ENCODE peak calls at places on chromosomes 6 and 20, in six cellular contexts. One of them, this sample, is unnamed.

GRCh38 chr6:156060013-156060412 is 604.4 kb upstream of the NOX3 start:
- DNase-seq in transverse colon: no peak
- DNase-seq in fibroblast of the aortic adventitia: no peak
- DNase-seq in activated CD8-positive, alpha-beta memory T cell treated with anti-CD3 and anti-CD28 coated beads for 1 hour: no peak
- DNase-seq in NCI-H460: no peak
- DNase-seq in left ventricle myocardium superior: no peak
- DNase-seq in this sample: no peak

GRCh38 chr6:80503660-80504059 is 397.2 kb downstream of the BCKDHB start:
- DNase-seq in transverse colon: no peak
- DNase-seq in fibroblast of the aortic adventitia: no peak
- DNase-seq in activated CD8-positive, alpha-beta memory T cell treated with anti-CD3 and anti-CD28 coated beads for 1 hour: no peak
- DNase-seq in NCI-H460: no peak
- DNase-seq in left ventricle myocardium superior: no peak
- DNase-seq in this sample: no peak

GRCh38 chr6:26390504-26390903 is 7.6 kb downstream of the BTN2A2 start:
- DNase-seq in transverse colon: no peak
- DNase-seq in fibroblast of the aortic adventitia: no peak
- DNase-seq in activated CD8-positive, alpha-beta memory T cell treated with anti-CD3 and anti-CD28 coated beads for 1 hour: no peak
- DNase-seq in NCI-H460: no peak
- DNase-seq in left ventricle myocardium superior: no peak
- DNase-seq in this sample: no peak

GRCh38 chr20:48102821-48103635 is 317.7 kb upstream of the SULF2 start:
- DNase-seq in transverse colon: no peak
- DNase-seq in fibroblast of the aortic adventitia: peak; percentile 8
- DNase-seq in activated CD8-positive, alpha-beta memory T cell treated with anti-CD3 and anti-CD28 coated beads for 1 hour: no peak
- DNase-seq in NCI-H460: no peak
- DNase-seq in left ventricle myocardium superior: no peak
- DNase-seq in this sample: no peak

GRCh38 chr6:168180548-168181011 is 101.6 kb upstream of the FRMD1 start:
- DNase-seq in transverse colon: no peak
- DNase-seq in fibroblast of the aortic adventitia: no peak
- DNase-seq in activated CD8-positive, alpha-beta memory T cell treated with anti-CD3 and anti-CD28 coated beads for 1 hour: no peak
- DNase-seq in NCI-H460: no peak
- DNase-seq in left ventricle myocardium superior: no peak
- DNase-seq in this sample: peak; percentile 11

GRCh38 chr6:39812853-39813533 is 20.8 kb downstream of the DAAM2 start:
- DNase-seq in transverse colon: no peak
- DNase-seq in fibroblast of the aortic adventitia: peak; percentile 83
- DNase-seq in activated CD8-positive, alpha-beta memory T cell treated with anti-CD3 and anti-CD28 coated beads for 1 hour: no peak
- DNase-seq in NCI-H460: no peak
- DNase-seq in left ventricle myocardium superior: no peak
- DNase-seq in this sample: no peak

GRCh38 chr6:45898941-45899682 is 116.5 kb downstream of the CLIC5 start:
- DNase-seq in transverse colon: no peak
- DNase-seq in fibroblast of the aortic adventitia: no peak
- DNase-seq in activated CD8-positive, alpha-beta memory T cell treated with anti-CD3 and anti-CD28 coated beads for 1 hour: no peak
- DNase-seq in NCI-H460: no peak
- DNase-seq in left ventricle myocardium superior: no peak
- DNase-seq in this sample: no peak

GRCh38 chr6:45727228-45727627 is 288.4 kb downstream of the CLIC5 start:
- DNase-seq in transverse colon: no peak
- DNase-seq in fibroblast of the aortic adventitia: peak; percentile 53
- DNase-seq in activated CD8-positive, alpha-beta memory T cell treated with anti-CD3 and anti-CD28 coated beads for 1 hour: no peak
- DNase-seq in NCI-H460: no peak
- DNase-seq in left ventricle myocardium superior: peak; percentile 39
- DNase-seq in this sample: no peak

GRCh38 chr6:33160728-33161323 is 31.4 kb downstream of the COL11A2 start:
- DNase-seq in transverse colon: peak; percentile 78
- DNase-seq in fibroblast of the aortic adventitia: peak; percentile 97
- DNase-seq in activated CD8-positive, alpha-beta memory T cell treated with anti-CD3 and anti-CD28 coated beads for 1 hour: no peak
- DNase-seq in NCI-H460: no peak
- DNase-seq in left ventricle myocardium superior: peak; percentile 47
- DNase-seq in this sample: no peak

GRCh38 chr6:3929281-3929798 is 80.2 kb downstream of the FAM50B start:
- DNase-seq in transverse colon: no peak
- DNase-seq in fibroblast of the aortic adventitia: peak; percentile 99
- DNase-seq in activated CD8-positive, alpha-beta memory T cell treated with anti-CD3 and anti-CD28 coated beads for 1 hour: no peak
- DNase-seq in NCI-H460: no peak
- DNase-seq in left ventricle myocardium superior: peak; percentile 49
- DNase-seq in this sample: no peak

GRCh38 chr20:25508083-25508770 is 77.1 kb downstream of the NINL start:
- DNase-seq in transverse colon: peak; percentile 20
- DNase-seq in fibroblast of the aortic adventitia: peak; percentile 80
- DNase-seq in activated CD8-positive, alpha-beta memory T cell treated with anti-CD3 and anti-CD28 coated beads for 1 hour: no peak
- DNase-seq in NCI-H460: peak; percentile 46
- DNase-seq in left ventricle myocardium superior: no peak
- DNase-seq in this sample: peak; percentile 63

GRCh38 chr20:2671977-2672376 is 8.0 kb upstream of the IDH3B start:
- DNase-seq in transverse colon: no peak
- DNase-seq in fibroblast of the aortic adventitia: no peak
- DNase-seq in activated CD8-positive, alpha-beta memory T cell treated with anti-CD3 and anti-CD28 coated beads for 1 hour: no peak
- DNase-seq in NCI-H460: no peak
- DNase-seq in left ventricle myocardium superior: no peak
- DNase-seq in this sample: no peak

GRCh38 chr20:59736366-59736765 is 132.0 kb downstream of the PHACTR3 start:
- DNase-seq in transverse colon: no peak
- DNase-seq in fibroblast of the aortic adventitia: no peak
- DNase-seq in activated CD8-positive, alpha-beta memory T cell treated with anti-CD3 and anti-CD28 coated beads for 1 hour: no peak
- DNase-seq in NCI-H460: no peak
- DNase-seq in left ventricle myocardium superior: no peak
- DNase-seq in this sample: no peak

GRCh38 chr6:108651781-108652227 is 91.1 kb downstream of the FOXO3 start:
- DNase-seq in transverse colon: no peak
- DNase-seq in fibroblast of the aortic adventitia: peak; percentile 96
- DNase-seq in activated CD8-positive, alpha-beta memory T cell treated with anti-CD3 and anti-CD28 coated beads for 1 hour: no peak
- DNase-seq in NCI-H460: no peak
- DNase-seq in left ventricle myocardium superior: peak; percentile 55
- DNase-seq in this sample: no peak

GRCh38 chr6:44238687-44239350 is 8.1 kb upstream of the HSP90AB1 start:
- DNase-seq in transverse colon: no peak
- DNase-seq in fibroblast of the aortic adventitia: no peak
- DNase-seq in activated CD8-positive, alpha-beta memory T cell treated with anti-CD3 and anti-CD28 coated beads for 1 hour: no peak
- DNase-seq in NCI-H460: no peak
- DNase-seq in left ventricle myocardium superior: no peak
- DNase-seq in this sample: no peak

GRCh38 chr6:124961784-124962611 is at the start of gene RNF217:
- DNase-seq in transverse colon: peak; percentile 50
- DNase-seq in fibroblast of the aortic adventitia: peak; percentile 83
- DNase-seq in activated CD8-positive, alpha-beta memory T cell treated with anti-CD3 and anti-CD28 coated beads for 1 hour: no peak
- DNase-seq in NCI-H460: no peak
- DNase-seq in left ventricle myocardium superior: peak; percentile 81
- DNase-seq in this sample: no peak

GRCh38 chr6:13334953-13335352 is 6.6 kb upstream of the TBC1D7 start:
- DNase-seq in transverse colon: no peak
- DNase-seq in fibroblast of the aortic adventitia: peak; percentile 84
- DNase-seq in activated CD8-positive, alpha-beta memory T cell treated with anti-CD3 and anti-CD28 coated beads for 1 hour: no peak
- DNase-seq in NCI-H460: no peak
- DNase-seq in left ventricle myocardium superior: no peak
- DNase-seq in this sample: no peak

GRCh38 chr6:113828984-113829701 is 28.0 kb upstream of the MARCKS start:
- DNase-seq in transverse colon: no peak
- DNase-seq in fibroblast of the aortic adventitia: no peak
- DNase-seq in activated CD8-positive, alpha-beta memory T cell treated with anti-CD3 and anti-CD28 coated beads for 1 hour: no peak
- DNase-seq in NCI-H460: no peak
- DNase-seq in left ventricle myocardium superior: no peak
- DNase-seq in this sample: no peak

GRCh38 chr6:149140137-149140909 is 177.2 kb upstream of the TAB2 start:
- DNase-seq in transverse colon: no peak
- DNase-seq in fibroblast of the aortic adventitia: no peak
- DNase-seq in activated CD8-positive, alpha-beta memory T cell treated with anti-CD3 and anti-CD28 coated beads for 1 hour: no peak
- DNase-seq in NCI-H460: no peak
- DNase-seq in left ventricle myocardium superior: no peak
- DNase-seq in this sample: no peak

GRCh38 chr20:431012-431904 is 23.2 kb downstream of the RBCK1 start:
- DNase-seq in transverse colon: peak; percentile 59
- DNase-seq in fibroblast of the aortic adventitia: peak; percentile 60
- DNase-seq in activated CD8-positive, alpha-beta memory T cell treated with anti-CD3 and anti-CD28 coated beads for 1 hour: no peak
- DNase-seq in NCI-H460: peak; percentile 91
- DNase-seq in left ventricle myocardium superior: peak; percentile 52
- DNase-seq in this sample: peak; percentile 88

GRCh38 chr6:10763006-10763405 is 15.4 kb downstream of the TMEM14B start:
- DNase-seq in transverse colon: no peak
- DNase-seq in fibroblast of the aortic adventitia: peak; percentile 35
- DNase-seq in activated CD8-positive, alpha-beta memory T cell treated with anti-CD3 and anti-CD28 coated beads for 1 hour: no peak
- DNase-seq in NCI-H460: no peak
- DNase-seq in left ventricle myocardium superior: no peak
- DNase-seq in this sample: no peak

GRCh38 chr6:83429857-83430605 is 820 bp downstream of the ME1 start:
- DNase-seq in transverse colon: peak; percentile 15
- DNase-seq in fibroblast of the aortic adventitia: peak; percentile 42
- DNase-seq in activated CD8-positive, alpha-beta memory T cell treated with anti-CD3 and anti-CD28 coated beads for 1 hour: no peak
- DNase-seq in NCI-H460: peak; percentile 39
- DNase-seq in left ventricle myocardium superior: no peak
- DNase-seq in this sample: peak; percentile 76

This sample was measured in HT-29.